ENCODE peak calls at places on chromosomes 5 and 9, in nine cellular contexts. One of them, this sample, is unnamed.
A peak's percentile ranks its signal among the peaks of the same experiment; 100 is the strongest.

GRCh38 chr9:134190232-134191121 is 26.1 kb upstream of the RNU6ATAC start:
- DNase-seq in AG08396: no peak
- DNase-seq in amygdala: no peak
- DNase-seq in activated T-cell treated with anti-CD3 and anti-CD28 coated beads for 1 hour: no peak
- DNase-seq in aorta: peak; percentile 35
- DNase-seq in neural crest cell: no peak
- DNase-seq in cardiac muscle cell: no peak
- DNase-seq in activated CD8-positive, alpha-beta memory T cell treated with anti-CD3 and anti-CD28 coated beads, Interleukin-2, amount 10 ng/mL, durations not matched to agents 7 days and 5 days: no peak
- DNase-seq in cerebellar nuclear complex: no peak
- DNase-seq in this sample: no peak

GRCh38 chr9:106772523-106773290 is 90.3 kb upstream of the ZNF462 start:
- DNase-seq in AG08396: no peak
- DNase-seq in activated T-cell treated with anti-CD3 and anti-CD28 coated beads for 1 hour: no peak
- DNase-seq in neural crest cell: no peak
- DNase-seq in cardiac muscle cell: no peak
- DNase-seq in activated CD8-positive, alpha-beta memory T cell treated with anti-CD3 and anti-CD28 coated beads, Interleukin-2, amount 10 ng/mL, durations not matched to agents 7 days and 5 days: no peak
- DNase-seq in amygdala: no peak
- DNase-seq in cerebellar nuclear complex: no peak
- DNase-seq in aorta: no peak
- DNase-seq in this sample: no peak

GRCh38 chr5:170095687-170096086 is 10.0 kb upstream of the FOXI1 start:
- DNase-seq in aorta: no peak
- DNase-seq in AG08396: no peak
- DNase-seq in activated CD8-positive, alpha-beta memory T cell treated with anti-CD3 and anti-CD28 coated beads, Interleukin-2, amount 10 ng/mL, durations not matched to agents 7 days and 5 days: no peak
- DNase-seq in cardiac muscle cell: no peak
- DNase-seq in cerebellar nuclear complex: no peak
- DNase-seq in neural crest cell: no peak
- DNase-seq in amygdala: no peak
- DNase-seq in activated T-cell treated with anti-CD3 and anti-CD28 coated beads for 1 hour: no peak
- DNase-seq in this sample: no peak

GRCh38 chr5:64003966-64004365 is 41.7 kb upstream of the HTR1A start:
- DNase-seq in amygdala: no peak
- DNase-seq in activated T-cell treated with anti-CD3 and anti-CD28 coated beads for 1 hour: no peak
- DNase-seq in AG08396: no peak
- DNase-seq in aorta: no peak
- DNase-seq in cardiac muscle cell: no peak
- DNase-seq in activated CD8-positive, alpha-beta memory T cell treated with anti-CD3 and anti-CD28 coated beads, Interleukin-2, amount 10 ng/mL, durations not matched to agents 7 days and 5 days: no peak
- DNase-seq in neural crest cell: no peak
- DNase-seq in cerebellar nuclear complex: no peak
- DNase-seq in this sample: no peak

GRCh38 chr5:56829137-56829536 is 13.8 kb downstream of the MAP3K1 start:
- DNase-seq in activated CD8-positive, alpha-beta memory T cell treated with anti-CD3 and anti-CD28 coated beads, Interleukin-2, amount 10 ng/mL, durations not matched to agents 7 days and 5 days: no peak
- DNase-seq in neural crest cell: no peak
- DNase-seq in amygdala: no peak
- DNase-seq in cerebellar nuclear complex: no peak
- DNase-seq in cardiac muscle cell: no peak
- DNase-seq in AG08396: no peak
- DNase-seq in activated T-cell treated with anti-CD3 and anti-CD28 coated beads for 1 hour: no peak
- DNase-seq in aorta: no peak
- DNase-seq in this sample: no peak

GRCh38 chr5:83277154-83277553 is 194.4 kb upstream of the VCAN start:
- DNase-seq in amygdala: no peak
- DNase-seq in activated CD8-positive, alpha-beta memory T cell treated with anti-CD3 and anti-CD28 coated beads, Interleukin-2, amount 10 ng/mL, durations not matched to agents 7 days and 5 days: no peak
- DNase-seq in activated T-cell treated with anti-CD3 and anti-CD28 coated beads for 1 hour: no peak
- DNase-seq in cerebellar nuclear complex: no peak
- DNase-seq in neural crest cell: no peak
- DNase-seq in AG08396: no peak
- DNase-seq in aorta: no peak
- DNase-seq in cardiac muscle cell: no peak
- DNase-seq in this sample: no peak

GRCh38 chr5:42889311-42889933 is 77.7 kb upstream of the SELENOP start:
- DNase-seq in cerebellar nuclear complex: no peak
- DNase-seq in activated CD8-positive, alpha-beta memory T cell treated with anti-CD3 and anti-CD28 coated beads, Interleukin-2, amount 10 ng/mL, durations not matched to agents 7 days and 5 days: peak; percentile 80
- DNase-seq in AG08396: peak; percentile 65
- DNase-seq in neural crest cell: peak; percentile 70
- DNase-seq in amygdala: peak; percentile 73
- DNase-seq in aorta: peak; percentile 81
- DNase-seq in activated T-cell treated with anti-CD3 and anti-CD28 coated beads for 1 hour: peak; percentile 47
- DNase-seq in cardiac muscle cell: peak; percentile 82
- DNase-seq in this sample: peak; percentile 70

GRCh38 chr5:59346987-59347386 is 546.5 kb downstream of the PDE4D start:
- DNase-seq in cerebellar nuclear complex: no peak
- DNase-seq in amygdala: no peak
- DNase-seq in activated T-cell treated with anti-CD3 and anti-CD28 coated beads for 1 hour: no peak
- DNase-seq in aorta: no peak
- DNase-seq in activated CD8-positive, alpha-beta memory T cell treated with anti-CD3 and anti-CD28 coated beads, Interleukin-2, amount 10 ng/mL, durations not matched to agents 7 days and 5 days: no peak
- DNase-seq in AG08396: no peak
- DNase-seq in cardiac muscle cell: no peak
- DNase-seq in neural crest cell: no peak
- DNase-seq in this sample: no peak

GRCh38 chr5:126098330-126099017 is 324.7 kb upstream of the GRAMD2B start:
- DNase-seq in amygdala: no peak
- DNase-seq in activated CD8-positive, alpha-beta memory T cell treated with anti-CD3 and anti-CD28 coated beads, Interleukin-2, amount 10 ng/mL, durations not matched to agents 7 days and 5 days: no peak
- DNase-seq in aorta: no peak
- DNase-seq in neural crest cell: no peak
- DNase-seq in cerebellar nuclear complex: no peak
- DNase-seq in AG08396: peak; percentile 26
- DNase-seq in activated T-cell treated with anti-CD3 and anti-CD28 coated beads for 1 hour: no peak
- DNase-seq in cardiac muscle cell: no peak
- DNase-seq in this sample: no peak

GRCh38 chr9:18795947-18796705 is 236.9 kb downstream of the SAXO1 start:
- DNase-seq in amygdala: peak; percentile 39
- DNase-seq in AG08396: peak; percentile 30
- DNase-seq in aorta: no peak
- DNase-seq in cerebellar nuclear complex: no peak
- DNase-seq in activated CD8-positive, alpha-beta memory T cell treated with anti-CD3 and anti-CD28 coated beads, Interleukin-2, amount 10 ng/mL, durations not matched to agents 7 days and 5 days: no peak
- DNase-seq in cardiac muscle cell: no peak
- DNase-seq in activated T-cell treated with anti-CD3 and anti-CD28 coated beads for 1 hour: no peak
- DNase-seq in neural crest cell: no peak
- DNase-seq in this sample: peak; percentile 70

GRCh38 chr5:81021951-81022687 is 62.0 kb downstream of the RASGRF2 start:
- DNase-seq in AG08396: no peak
- DNase-seq in cardiac muscle cell: no peak
- DNase-seq in neural crest cell: no peak
- DNase-seq in activated CD8-positive, alpha-beta memory T cell treated with anti-CD3 and anti-CD28 coated beads, Interleukin-2, amount 10 ng/mL, durations not matched to agents 7 days and 5 days: no peak
- DNase-seq in aorta: no peak
- DNase-seq in cerebellar nuclear complex: no peak
- DNase-seq in activated T-cell treated with anti-CD3 and anti-CD28 coated beads for 1 hour: no peak
- DNase-seq in amygdala: no peak
- DNase-seq in this sample: no peak

GRCh38 chr5:170408189-170408588 is 19.0 kb upstream of the KCNMB1 start:
- DNase-seq in cerebellar nuclear complex: no peak
- DNase-seq in cardiac muscle cell: no peak
- DNase-seq in activated CD8-positive, alpha-beta memory T cell treated with anti-CD3 and anti-CD28 coated beads, Interleukin-2, amount 10 ng/mL, durations not matched to agents 7 days and 5 days: no peak
- DNase-seq in aorta: no peak
- DNase-seq in activated T-cell treated with anti-CD3 and anti-CD28 coated beads for 1 hour: no peak
- DNase-seq in AG08396: no peak
- DNase-seq in neural crest cell: no peak
- DNase-seq in amygdala: no peak
- DNase-seq in this sample: peak; percentile 19

GRCh38 chr5:158559643-158560042 is 540.1 kb downstream of the EBF1 start:
- DNase-seq in AG08396: no peak
- DNase-seq in amygdala: no peak
- DNase-seq in cerebellar nuclear complex: no peak
- DNase-seq in cardiac muscle cell: no peak
- DNase-seq in activated T-cell treated with anti-CD3 and anti-CD28 coated beads for 1 hour: no peak
- DNase-seq in neural crest cell: no peak
- DNase-seq in aorta: no peak
- DNase-seq in activated CD8-positive, alpha-beta memory T cell treated with anti-CD3 and anti-CD28 coated beads, Interleukin-2, amount 10 ng/mL, durations not matched to agents 7 days and 5 days: no peak
- DNase-seq in this sample: no peak

This sample was measured in GM03348.